ENCODE peak calls at places on chromosomes 2 and 18, in four cellular contexts. Q is trophoblast cell, H is IMR-90, V is neuronal stem cell. R is an unnamed sample.

GRCh38 chr2:218721488-218721887 is 10.9 kb downstream of the TTLL4 start:
- DNase-seq in Q (no peak), V (no peak), H (no peak), R (no peak)

GRCh38 chr2:121377676-121378075 is 92.7 kb upstream of the TFCP2L1 start:
- DNase-seq in H (no peak), Q (no peak), V (no peak), R (no peak)

GRCh38 chr2:20196053-20196880 is 28.7 kb downstream of the SDC1 start:
- DNase-seq in Q (no peak), H (no peak), V (no peak), R (no peak)

GRCh38 chr18:59877366-59877765 is 22.4 kb upstream of the PMAIP1 start:
- DNase-seq in V (no peak), Q (no peak), H (no peak), R (no peak)

GRCh38 chr2:180992994-180993393 is 12.6 kb downstream of the UBE2E3 start:
- DNase-seq in H (no peak), Q (no peak), V (no peak), R (no peak)

GRCh38 chr2:232886176-232886575 is 16.1 kb downstream of the SNORC start:
- DNase-seq in Q (no peak), V (no peak), H (no peak), R (no peak)

GRCh38 chr2:161414015-161414384 is 2.1 kb upstream of the TBR1 start:
- DNase-seq in Q (no peak), H (no peak), V (peak; percentile 14), R (no peak)

GRCh38 chr2:77513191-77513590 is 9.0 kb downstream of the LRRTM4 start:
- DNase-seq in V (no peak), Q (no peak), H (no peak), R (no peak)

GRCh38 chr2:3741867-3742602 is 38.7 kb downstream of the DCDC2C start:
- DNase-seq in H (no peak), Q (no peak), V (no peak), R (no peak)

GRCh38 chr2:222752731-222753130 is 81.3 kb downstream of the MOGAT1 start:
- DNase-seq in V (peak; percentile 81), H (no peak), Q (no peak), R (no peak)

GRCh38 chr2:120826716-120827410 is 91.2 kb downstream of the GLI2 start:
- DNase-seq in V (no peak), H (no peak), Q (no peak), R (no peak)

GRCh38 chr2:242030226-242030575 is 160.7 kb downstream of the RTP5 start:
- DNase-seq in Q (no peak), V (no peak), H (no peak), R (no peak)

GRCh38 chr18:9104244-9104901 is 1.9 kb downstream of the NDUFV2 start:
- DNase-seq in V (no peak), Q (no peak), H (no peak), R (no peak)

GRCh38 chr2:236052926-236053846 is 115.0 kb downstream of the GBX2 start:
- DNase-seq in H (no peak), V (no peak), Q (no peak), R (peak; percentile 69)

GRCh38 chr2:202039278-202040100 is 5.8 kb downstream of the FZD7 start:
- DNase-seq in V (no peak), Q (no peak), H (no peak), R (no peak)

GRCh38 chr2:61220768-61221167 is 58.8 kb downstream of the C2orf74 start:
- DNase-seq in V (no peak), H (peak; percentile 50), Q (no peak), R (no peak)

GRCh38 chr2:223580951-223581350 is 21.2 kb downstream of the SCG2 start:
- DNase-seq in Q (peak; percentile 21), H (peak; percentile 84), V (no peak), R (no peak)

GRCh38 chr2:27282892-27283291 is 663 bp downstream of the TRIM54 start:
- DNase-seq in V (no peak), H (no peak), Q (no peak), R (no peak)

GRCh38 chr18:24791736-24792135 is 331.3 kb downstream of the HRH4 start:
- DNase-seq in Q (no peak), H (no peak), V (no peak), R (no peak)

GRCh38 chr2:11056614-11057013 is 98.7 kb upstream of the SLC66A3 start:
- DNase-seq in V (no peak), H (peak; percentile 94), Q (no peak), R (no peak)

GRCh38 chr2:120480903-120481445 is 135.0 kb downstream of the INHBB start:
- DNase-seq in V (no peak), Q (no peak), H (no peak), R (no peak)

GRCh38 chr2:231357048-231357447 is 38.5 kb upstream of the B3GNT7 start:
- DNase-seq in V (no peak), Q (no peak), H (no peak), R (no peak)

GRCh38 chr2:168604252-168604651 is 148.2 kb downstream of the CERS6 start:
- DNase-seq in H (no peak), V (no peak), Q (no peak), R (no peak)

GRCh38 chr2:233404227-233404626 is 49.9 kb downstream of the DGKD start:
- DNase-seq in H (peak; percentile 48), Q (peak; percentile 23), V (no peak), R (no peak)

GRCh38 chr2:232493701-232494426 is 6.2 kb upstream of the ECEL1 start:
- DNase-seq in Q (no peak), H (no peak), V (no peak), R (no peak)

GRCh38 chr18:23871410-23871809 is 143.1 kb upstream of the TTC39C start:
- DNase-seq in Q (peak; percentile 92), H (no peak), V (no peak), R (no peak)

GRCh38 chr2:73640537-73640936 is 1.7 kb downstream of the NAT8 start:
- DNase-seq in H (no peak), V (no peak), Q (no peak), R (no peak)

GRCh38 chr2:234919711-234920110 is 32.1 kb upstream of the SH3BP4 start:
- DNase-seq in H (peak; percentile 27), Q (no peak), V (no peak), R (no peak)

GRCh38 chr2:134499307-134499706 is 219.5 kb downstream of the TMEM163 start:
- DNase-seq in H (no peak), Q (no peak), V (no peak), R (no peak)
- H3K14ac ChIP-seq in H (no peak overlapping the region), Q (no peak overlapping the region), V (no peak overlapping the region), R (no peak overlapping the region)

GRCh38 chr2:156333274-156333950 is 891 bp upstream of the NR4A2 start:
- DNase-seq in V (no peak), Q (no peak), H (no peak), R (no peak)

GRCh38 chr2:156331572-156332451 is 709 bp downstream of the NR4A2 start:
- DNase-seq in V (no peak), H (peak; percentile 77), Q (peak; percentile 66), R (no peak)

GRCh38 chr2:156334496-156335478 is 2.3 kb upstream of the NR4A2 start:
- DNase-seq in V (peak; percentile 50), Q (peak; percentile 78), H (peak; percentile 94), R (no peak)

GRCh38 chr2:156333951-156334495 is 1.5 kb upstream of the NR4A2 start:
- DNase-seq in V (peak; percentile 65), Q (peak; percentile 60), H (peak; percentile 58), R (peak; percentile 81)

DNA sequence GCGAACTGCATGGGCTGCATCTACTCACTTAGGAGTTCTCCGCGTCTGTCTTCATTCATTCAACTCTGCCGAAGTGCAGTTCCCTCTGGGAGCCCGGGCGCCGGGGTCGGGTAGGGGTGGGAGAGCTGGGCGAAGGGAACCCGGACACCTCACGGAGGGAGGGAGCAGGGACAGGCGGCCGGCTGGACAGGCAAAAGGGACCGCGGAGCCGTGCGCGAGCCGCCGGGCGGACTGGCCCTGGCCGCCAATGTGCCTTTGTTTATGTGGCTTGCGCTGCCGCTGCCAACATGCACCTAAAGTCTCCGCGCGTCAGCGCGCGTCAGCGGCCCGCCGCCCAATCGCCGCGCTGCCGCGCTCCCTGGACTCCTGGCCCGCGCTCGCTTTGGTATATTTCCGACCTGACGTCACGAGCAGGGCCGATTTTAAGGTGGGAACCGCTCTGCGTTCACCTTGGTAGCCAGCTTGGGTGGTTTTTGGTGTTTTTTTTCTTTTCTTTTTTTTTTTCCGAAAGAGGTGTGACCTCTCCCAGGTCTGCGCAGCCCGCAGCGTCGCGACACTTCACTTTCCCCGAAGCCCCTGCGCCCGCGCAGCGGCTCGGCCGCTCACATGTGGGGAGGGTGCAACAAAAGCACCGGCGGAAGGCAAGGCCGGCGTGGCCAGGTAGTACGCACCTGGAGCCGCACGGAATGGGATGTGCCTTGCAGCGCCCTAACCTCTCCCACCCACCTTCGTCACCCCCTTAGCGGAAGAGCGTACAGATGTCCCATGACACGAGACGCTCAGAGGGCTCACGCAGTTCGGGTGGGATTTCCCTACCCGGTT is at the start of gene NR4A2:
- DNase-seq in V (peak; percentile 64), Q (peak; percentile 95), H (peak; percentile 92), R (no peak)
- H3K14ac ChIP-seq in V (no peak within 1 kb of the TSS), Q (no peak within 1 kb of the TSS), H (peak within 1 kb of the TSS; percentile 69), R (no peak within 1 kb of the TSS)

GRCh38 chr18:13136689-13137040 is 81.9 kb upstream of the LDLRAD4 start:
- DNase-seq in H (no peak), Q (no peak), V (no peak), R (no peak)
- H3K14ac ChIP-seq in H (no peak overlapping the region), Q (no peak overlapping the region), V (no peak overlapping the region), R (no peak overlapping the region)

GRCh38 chr18:2254977-2255376 is 316.3 kb downstream of the METTL4 start:
- DNase-seq in Q (no peak), V (no peak), H (no peak), R (no peak)

GRCh38 chr18:2263303-2263702 is 308.0 kb downstream of the METTL4 start:
- DNase-seq in H (no peak), Q (no peak), V (no peak), R (no peak)

GRCh38 chr18:2256577-2256976 is 314.7 kb downstream of the METTL4 start:
- DNase-seq in H (no peak), V (no peak), Q (no peak), R (no peak)

DNA sequence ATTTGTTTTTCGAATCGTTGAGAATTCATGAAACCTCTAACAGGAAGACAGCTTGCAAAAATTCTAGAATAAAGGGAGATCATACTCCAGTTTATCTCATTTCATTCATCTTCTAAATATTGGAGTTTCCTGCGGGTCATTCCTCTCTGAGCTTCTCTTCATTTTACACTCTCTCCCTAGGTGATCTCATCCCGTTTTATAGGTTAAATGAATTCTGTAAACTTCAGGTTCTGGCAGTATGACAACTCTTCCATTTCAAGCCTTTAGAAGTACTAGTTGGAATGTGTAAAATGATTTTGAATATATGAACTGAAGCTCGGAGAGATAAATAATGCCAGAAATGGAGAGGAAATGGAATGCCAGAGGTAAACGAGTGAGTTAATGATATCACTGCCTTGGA is 312.4 kb downstream of the METTL4 start:
- DNase-seq in V (no peak), H (no peak), Q (no peak), R (no peak)
- H3K14ac ChIP-seq in V (no peak overlapping the region), H (no peak overlapping the region), Q (no peak overlapping the region), R (no peak overlapping the region)

DNA sequence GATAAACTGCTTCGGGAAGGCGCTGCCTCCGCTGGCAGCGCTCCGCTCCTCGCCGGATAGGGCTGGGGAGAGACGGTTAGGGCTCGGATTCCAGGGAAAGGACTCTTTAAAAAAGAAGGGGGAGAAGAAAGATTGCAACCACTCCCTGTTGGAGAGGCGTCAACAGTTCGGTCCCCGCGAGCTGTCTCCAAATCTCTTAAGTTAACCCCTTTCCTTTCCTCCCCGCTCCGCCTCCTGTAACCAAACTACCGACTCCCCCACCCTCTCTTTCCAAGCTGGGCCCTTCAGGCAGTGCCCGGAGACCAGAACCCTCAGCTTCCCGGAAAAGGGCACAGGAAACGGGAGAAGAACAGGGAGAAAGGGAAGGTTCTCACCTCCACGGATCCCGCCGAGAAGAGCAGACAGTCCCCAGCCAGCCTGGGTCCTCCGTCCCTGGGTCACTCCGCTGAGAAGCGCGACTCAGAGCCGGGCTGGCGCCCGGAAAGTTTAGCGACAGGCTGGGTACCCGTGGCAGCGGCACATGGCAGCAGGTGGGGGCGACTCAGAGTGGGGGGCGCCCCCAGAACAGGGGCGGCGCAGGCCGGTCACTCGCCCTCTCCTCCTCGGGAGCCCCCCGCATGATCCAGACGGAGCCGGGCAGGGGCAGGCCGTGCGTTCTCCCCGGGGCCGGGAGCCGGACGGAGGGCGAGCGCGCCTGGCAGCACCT is 662 bp downstream of the FZD5 start:
- DNase-seq in V (peak; percentile 45), H (no peak), Q (no peak), R (peak; percentile 62)
- H3K14ac ChIP-seq in V (peak overlapping the region; percentile 59), H (no peak overlapping the region), Q (peak overlapping the region; percentile 91), R (peak overlapping the region; percentile 4)

R was measured in H1.